ENCODE peak calls at places on chromosomes 5 and 9, in seven cellular contexts. One of them, this sample, is unnamed.

GRCh38 chr9:115615821-115616665 is 498.1 kb upstream of the TNC start:
- DNase-seq in vagina: no peak
- DNase-seq in coronary artery: no peak
- DNase-seq in mammary epithelial cell: peak; percentile 96
- DNase-seq in psoas muscle: no peak
- DNase-seq in heart right ventricle: no peak
- DNase-seq in ovary: no peak
- DNase-seq in this sample: no peak

GRCh38 chr9:19028835-19029451 is 4.1 kb downstream of the SAXO1 start:
- DNase-seq in mammary epithelial cell: peak; percentile 40
- DNase-seq in psoas muscle: no peak
- DNase-seq in coronary artery: no peak
- DNase-seq in heart right ventricle: peak; percentile 60
- DNase-seq in vagina: no peak
- DNase-seq in ovary: no peak
- DNase-seq in this sample: peak; percentile 72

GRCh38 chr9:72315510-72316287 is 49.3 kb downstream of the ZFAND5 start:
- DNase-seq in ovary: no peak
- DNase-seq in psoas muscle: peak; percentile 34
- DNase-seq in coronary artery: peak; percentile 72
- DNase-seq in mammary epithelial cell: peak; percentile 74
- DNase-seq in heart right ventricle: no peak
- DNase-seq in vagina: no peak
- DNase-seq in this sample: no peak

GRCh38 chr5:10202089-10202753 is 47.5 kb downstream of the ATPSCKMT start:
- DNase-seq in coronary artery: no peak
- DNase-seq in mammary epithelial cell: no peak
- DNase-seq in heart right ventricle: no peak
- DNase-seq in ovary: no peak
- DNase-seq in psoas muscle: no peak
- DNase-seq in vagina: no peak
- DNase-seq in this sample: no peak

GRCh38 chr5:78260771-78261170 is 33.7 kb downstream of the AP3B1 start:
- DNase-seq in heart right ventricle: no peak
- DNase-seq in coronary artery: no peak
- DNase-seq in ovary: no peak
- DNase-seq in mammary epithelial cell: peak; percentile 62
- DNase-seq in psoas muscle: no peak
- DNase-seq in vagina: no peak
- DNase-seq in this sample: no peak

GRCh38 chr5:134935711-134936602 is 31.0 kb downstream of the PCBD2 start:
- DNase-seq in mammary epithelial cell: no peak
- DNase-seq in ovary: no peak
- DNase-seq in psoas muscle: no peak
- DNase-seq in coronary artery: no peak
- DNase-seq in vagina: no peak
- DNase-seq in heart right ventricle: no peak
- DNase-seq in this sample: no peak

GRCh38 chr5:132475531-132475930 is 15.0 kb downstream of the IRF1 start:
- DNase-seq in psoas muscle: no peak
- DNase-seq in coronary artery: no peak
- DNase-seq in vagina: no peak
- DNase-seq in ovary: peak; percentile 33
- DNase-seq in mammary epithelial cell: no peak
- DNase-seq in heart right ventricle: no peak
- DNase-seq in this sample: no peak

GRCh38 chr9:93111371-93112115 is 15.5 kb downstream of the CARD19 start:
- DNase-seq in vagina: no peak
- DNase-seq in psoas muscle: peak; percentile 25
- DNase-seq in coronary artery: peak; percentile 63
- DNase-seq in mammary epithelial cell: peak; percentile 92
- DNase-seq in ovary: peak; percentile 33
- DNase-seq in heart right ventricle: no peak
- DNase-seq in this sample: no peak

GRCh38 chr9:95264954-95265615 is 52.4 kb downstream of the FANCC start:
- DNase-seq in vagina: no peak
- DNase-seq in coronary artery: no peak
- DNase-seq in ovary: no peak
- DNase-seq in psoas muscle: no peak
- DNase-seq in mammary epithelial cell: no peak
- DNase-seq in heart right ventricle: no peak
- DNase-seq in this sample: no peak

GRCh38 chr5:73968729-73969128 is 342.7 kb downstream of the ARHGEF28 start:
- DNase-seq in coronary artery: no peak
- DNase-seq in ovary: no peak
- DNase-seq in mammary epithelial cell: peak; percentile 48
- DNase-seq in psoas muscle: no peak
- DNase-seq in heart right ventricle: no peak
- DNase-seq in vagina: no peak
- DNase-seq in this sample: no peak

GRCh38 chr9:8431505-8431904 is 631.9 kb upstream of the DMAC1 start:
- DNase-seq in ovary: no peak
- DNase-seq in mammary epithelial cell: no peak
- DNase-seq in vagina: no peak
- DNase-seq in psoas muscle: no peak
- DNase-seq in heart right ventricle: no peak
- DNase-seq in coronary artery: no peak
- DNase-seq in this sample: no peak

GRCh38 chr5:126334755-126335154 is 88.5 kb upstream of the GRAMD2B start:
- DNase-seq in mammary epithelial cell: no peak
- DNase-seq in coronary artery: no peak
- DNase-seq in heart right ventricle: no peak
- DNase-seq in ovary: no peak
- DNase-seq in psoas muscle: no peak
- DNase-seq in vagina: no peak
- DNase-seq in this sample: no peak

GRCh38 chr9:72554221-72554641 is 32.8 kb downstream of the TMC1 start:
- DNase-seq in vagina: no peak
- DNase-seq in mammary epithelial cell: no peak
- DNase-seq in ovary: no peak
- DNase-seq in heart right ventricle: no peak
- DNase-seq in coronary artery: no peak
- DNase-seq in psoas muscle: no peak
- DNase-seq in this sample: no peak

GRCh38 chr5:15664961-15665360 is 165.0 kb downstream of the FBXL7 start:
- DNase-seq in ovary: no peak
- DNase-seq in heart right ventricle: no peak
- DNase-seq in psoas muscle: no peak
- DNase-seq in coronary artery: no peak
- DNase-seq in vagina: no peak
- DNase-seq in mammary epithelial cell: no peak
- DNase-seq in this sample: no peak

GRCh38 chr5:150338546-150338945 is 19.0 kb upstream of the TCOF1 start:
- DNase-seq in vagina: no peak
- DNase-seq in heart right ventricle: no peak
- DNase-seq in ovary: no peak
- DNase-seq in psoas muscle: no peak
- DNase-seq in coronary artery: no peak
- DNase-seq in mammary epithelial cell: no peak
- DNase-seq in this sample: no peak

GRCh38 chr5:124592891-124593290 is 153.5 kb downstream of the ZNF608 start:
- DNase-seq in vagina: no peak
- DNase-seq in coronary artery: no peak
- DNase-seq in mammary epithelial cell: no peak
- DNase-seq in heart right ventricle: no peak
- DNase-seq in psoas muscle: no peak
- DNase-seq in ovary: no peak
- DNase-seq in this sample: no peak

GRCh38 chr5:158145827-158146226 is 286.9 kb upstream of the CLINT1 start:
- DNase-seq in psoas muscle: no peak
- DNase-seq in mammary epithelial cell: no peak
- DNase-seq in vagina: no peak
- DNase-seq in heart right ventricle: no peak
- DNase-seq in ovary: no peak
- DNase-seq in coronary artery: no peak
- DNase-seq in this sample: no peak

GRCh38 chr5:64811050-64811640 is 42.4 kb downstream of the CWC27 start:
- DNase-seq in coronary artery: no peak
- DNase-seq in psoas muscle: no peak
- DNase-seq in ovary: no peak
- DNase-seq in vagina: no peak
- DNase-seq in mammary epithelial cell: peak; percentile 38
- DNase-seq in heart right ventricle: peak; percentile 11
- DNase-seq in this sample: peak; percentile 9

GRCh38 chr5:174816858-174817257 is 92.5 kb downstream of the MSX2 start:
- DNase-seq in psoas muscle: no peak
- DNase-seq in heart right ventricle: no peak
- DNase-seq in coronary artery: no peak
- DNase-seq in mammary epithelial cell: no peak
- DNase-seq in vagina: no peak
- DNase-seq in ovary: no peak
- DNase-seq in this sample: no peak
- TF ChIP-seq CTCF in psoas muscle: no peak
- TF ChIP-seq CTCF in heart right ventricle: no peak
- TF ChIP-seq CTCF in coronary artery: no peak
- TF ChIP-seq CTCF in mammary epithelial cell: peak; percentile 8
- TF ChIP-seq CTCF in vagina: no peak
- TF ChIP-seq CTCF in ovary: no peak
- TF ChIP-seq CTCF in this sample: peak; percentile 16

GRCh38 chr9:12698293-12698692 is 5.1 kb downstream of the TYRP1 start:
- DNase-seq in ovary: no peak
- DNase-seq in coronary artery: no peak
- DNase-seq in vagina: no peak
- DNase-seq in heart right ventricle: no peak
- DNase-seq in psoas muscle: no peak
- DNase-seq in mammary epithelial cell: no peak
- DNase-seq in this sample: no peak

GRCh38 chr9:12696931-12697622 is 3.9 kb downstream of the TYRP1 start:
- DNase-seq in ovary: no peak
- DNase-seq in psoas muscle: no peak
- DNase-seq in coronary artery: no peak
- DNase-seq in mammary epithelial cell: no peak
- DNase-seq in heart right ventricle: no peak
- DNase-seq in vagina: no peak
- DNase-seq in this sample: no peak

GRCh38 chr9:12699529-12699928 is 6.3 kb downstream of the TYRP1 start:
- DNase-seq in vagina: no peak
- DNase-seq in ovary: no peak
- DNase-seq in mammary epithelial cell: no peak
- DNase-seq in coronary artery: no peak
- DNase-seq in heart right ventricle: no peak
- DNase-seq in psoas muscle: no peak
- DNase-seq in this sample: no peak

GRCh38 chr9:12697719-12698118 is 4.5 kb downstream of the TYRP1 start:
- DNase-seq in coronary artery: no peak
- DNase-seq in ovary: no peak
- DNase-seq in mammary epithelial cell: no peak
- DNase-seq in psoas muscle: no peak
- DNase-seq in vagina: no peak
- DNase-seq in heart right ventricle: no peak
- DNase-seq in this sample: no peak

GRCh38 chr9:12698986-12699385 is 5.8 kb downstream of the TYRP1 start:
- DNase-seq in heart right ventricle: no peak
- DNase-seq in ovary: no peak
- DNase-seq in psoas muscle: no peak
- DNase-seq in mammary epithelial cell: no peak
- DNase-seq in vagina: no peak
- DNase-seq in coronary artery: no peak
- DNase-seq in this sample: no peak
- TF ChIP-seq CTCF in heart right ventricle: peak; percentile 42
- TF ChIP-seq CTCF in ovary: no peak
- TF ChIP-seq CTCF in psoas muscle: no peak
- TF ChIP-seq CTCF in mammary epithelial cell: peak; percentile 4
- TF ChIP-seq CTCF in vagina: no peak
- TF ChIP-seq CTCF in coronary artery: no peak
- TF ChIP-seq CTCF in this sample: no peak

DNA sequence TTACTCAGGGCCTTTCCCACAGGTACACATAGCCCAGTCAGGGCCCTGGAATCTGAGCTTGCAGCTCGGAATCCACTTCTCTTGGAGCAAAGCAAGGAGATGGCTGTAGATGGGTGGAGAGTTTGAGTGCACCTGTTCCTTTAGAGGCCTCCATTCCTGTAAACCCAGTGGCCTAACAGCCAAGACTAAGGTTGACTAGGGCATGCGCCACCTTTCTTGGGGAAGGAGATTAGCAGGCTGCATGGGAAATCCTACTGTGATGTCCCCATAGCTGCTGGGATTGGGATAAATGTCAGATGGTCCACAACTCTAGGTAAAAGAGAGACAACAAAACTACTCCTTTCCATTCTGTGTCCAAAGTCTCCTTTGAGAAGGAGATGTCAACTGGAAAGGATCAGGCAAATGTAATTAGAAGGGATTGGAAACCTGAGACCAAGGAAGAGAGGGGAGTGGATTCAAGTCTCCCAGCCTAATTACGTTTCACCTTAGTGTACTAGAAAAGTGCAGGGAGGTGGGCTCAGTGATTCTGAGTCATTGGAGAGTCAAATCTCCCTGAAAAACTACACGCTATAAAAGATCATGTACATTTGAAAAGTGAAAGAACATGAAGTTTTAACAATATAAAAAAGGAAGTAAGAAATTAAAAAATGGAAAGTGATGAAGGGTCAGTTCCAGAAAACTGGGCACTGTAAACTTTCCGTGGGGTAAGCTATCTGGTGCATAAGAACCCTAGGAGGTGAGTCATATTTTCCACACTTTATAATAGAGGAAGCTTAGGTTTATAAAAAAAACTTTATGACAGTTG is 104.2 kb downstream of the SEC61B start:
- DNase-seq in heart right ventricle: no peak
- DNase-seq in ovary: no peak
- DNase-seq in coronary artery: no peak
- DNase-seq in mammary epithelial cell: no peak
- DNase-seq in vagina: no peak
- DNase-seq in psoas muscle: no peak
- DNase-seq in this sample: no peak
- TF ChIP-seq CTCF in heart right ventricle: no peak
- TF ChIP-seq CTCF in ovary: no peak
- TF ChIP-seq CTCF in coronary artery: no peak
- TF ChIP-seq CTCF in mammary epithelial cell: no peak
- TF ChIP-seq CTCF in vagina: no peak
- TF ChIP-seq CTCF in psoas muscle: no peak
- TF ChIP-seq CTCF in this sample: no peak

DNA sequence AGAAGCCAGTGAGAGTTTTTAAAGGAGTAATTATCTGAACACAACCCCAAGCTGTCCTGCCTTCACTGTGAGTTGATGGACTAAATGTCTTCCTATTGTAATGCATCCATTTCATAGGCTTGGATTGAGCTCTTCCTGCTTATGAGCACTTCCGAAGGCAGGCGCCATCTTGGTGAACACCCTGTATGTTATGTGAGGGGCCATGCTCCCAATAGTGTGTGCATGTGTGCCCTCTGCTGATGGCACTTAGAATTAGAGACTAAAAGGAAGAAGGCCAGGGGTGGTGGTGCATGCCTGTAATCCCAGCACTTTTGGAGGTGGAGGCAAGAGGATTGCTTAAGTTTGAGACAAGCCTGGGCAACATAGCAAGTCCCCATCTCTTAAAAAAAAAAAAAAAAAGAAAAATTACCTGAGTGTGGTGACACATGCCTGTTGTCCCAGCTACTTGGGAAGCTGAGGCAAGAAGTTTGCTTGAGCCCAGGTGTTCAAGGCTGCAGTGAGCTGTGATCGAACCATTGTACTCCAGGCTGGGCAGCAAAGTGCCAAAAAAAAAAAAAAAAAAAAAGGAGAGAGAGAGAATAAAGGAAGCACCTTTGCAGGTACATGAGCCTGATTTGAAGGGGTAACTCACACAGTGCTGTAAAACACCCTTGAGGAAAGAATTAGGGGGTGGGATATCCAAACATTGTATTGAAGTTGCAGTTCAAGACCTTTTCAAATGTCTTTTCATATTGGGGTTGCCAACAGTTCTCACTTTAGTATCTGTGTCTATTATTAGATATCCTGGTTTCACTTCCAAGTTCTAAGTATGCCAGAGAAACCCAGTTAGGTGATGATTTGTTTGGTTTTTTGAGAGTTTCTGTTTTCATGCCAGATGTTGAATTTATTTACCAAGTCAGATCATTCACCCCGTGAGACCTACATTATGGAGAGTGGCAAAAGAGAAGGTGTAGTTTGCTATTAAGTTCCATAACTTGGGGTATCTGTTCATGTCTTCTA is 64.8 kb downstream of the C9orf152 start:
- DNase-seq in coronary artery: no peak
- DNase-seq in psoas muscle: no peak
- DNase-seq in mammary epithelial cell: no peak
- DNase-seq in heart right ventricle: no peak
- DNase-seq in vagina: no peak
- DNase-seq in ovary: no peak
- DNase-seq in this sample: peak; percentile 32
- TF ChIP-seq CTCF in coronary artery: no peak
- TF ChIP-seq CTCF in psoas muscle: no peak
- TF ChIP-seq CTCF in mammary epithelial cell: no peak
- TF ChIP-seq CTCF in heart right ventricle: peak; percentile 31
- TF ChIP-seq CTCF in vagina: no peak
- TF ChIP-seq CTCF in ovary: no peak
- TF ChIP-seq CTCF in this sample: peak; percentile 52

This sample was measured in GM13977.